ENCODE peak calls at places on chromosomes 3 and 15, in seven cellular contexts. X, Z, B, Y, P, J and H are unnamed samples. For H3K4me1, the result is how much of the 10 kb centered on the place peaks cover.

GRCh38 chr15:69424001-69424400 is 9.9 kb downstream of the KIF23 start:
- DNase-seq in X (no peak), Z (no peak), B (no peak), Y (no peak), P (no peak), J (no peak), H (no peak)

GRCh38 chr3:135966875-135967274 is 1.3 kb downstream of the PPP2R3A start:
- DNase-seq in X (no peak), Z (no peak), B (no peak), Y (no peak), P (no peak), J (no peak), H (no peak)

GRCh38 chr15:89143503-89144162 is 55.4 kb downstream of the ABHD2 start:
- DNase-seq in X (no peak), Z (no peak), B (no peak), Y (no peak), P (no peak), J (no peak), H (no peak)

GRCh38 chr3:78140866-78141658 is 1101.2 kb downstream of the ROBO2 start:
- DNase-seq in X (no peak), Z (no peak), B (no peak), Y (no peak), P (no peak), J (no peak), H (no peak)

GRCh38 chr3:133475245-133476010 is 75.6 kb downstream of the BFSP2 start:
- DNase-seq in X (no peak), Z (peak), B (no peak), Y (no peak), P (no peak), J (no peak), H (no peak)

GRCh38 chr3:11568503-11569155 is 75.1 kb downstream of the VGLL4 start:
- DNase-seq in X (peak), Z (peak), B (no peak), Y (no peak), P (peak), J (peak), H (peak)

GRCh38 chr15:25067725-25068309 is 113.0 kb downstream of the SNRPN start:
- DNase-seq in X (peak), Z (no peak), B (no peak), Y (no peak), P (no peak), J (no peak), H (no peak)

GRCh38 chr3:110814170-110815007 is 257.2 kb upstream of the NECTIN3 start:
- DNase-seq in X (no peak), Z (no peak), B (no peak), Y (no peak), P (peak), J (no peak), H (no peak)

GRCh38 chr15:50051811-50052419 is 67.1 kb downstream of the ATP8B4 start:
- DNase-seq in X (peak), Z (peak), B (no peak), Y (peak), P (peak), J (peak), H (peak)

GRCh38 chr3:194671900-194672808 is at the start of gene LSG1:
- DNase-seq in X (peak), Z (peak), B (peak), Y (peak), P (peak), J (peak), H (peak)
- TF ChIP-seq EP300 in X (no peak), Z (peak), B (no peak), Y (peak), P (no peak), J (no peak), H (no peak)

DNA sequence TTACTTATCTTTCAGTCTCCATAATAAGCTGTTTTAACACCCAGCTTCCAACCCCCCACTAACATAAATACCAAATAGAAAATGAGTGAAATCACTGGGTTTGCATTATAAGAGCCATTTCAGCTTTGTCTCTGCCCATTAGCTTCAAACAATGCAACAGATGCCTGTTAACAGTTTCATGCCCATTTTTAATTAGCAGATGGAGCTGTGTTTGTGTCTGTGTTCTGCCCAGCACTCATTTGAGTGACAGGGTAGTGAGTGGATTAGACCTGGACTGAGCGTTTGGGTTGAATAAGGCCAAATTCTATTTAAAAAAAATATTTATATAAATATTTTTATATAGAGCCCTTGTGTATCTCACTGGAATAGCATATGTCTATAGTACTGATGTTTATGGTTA is 7.4 kb downstream of the RAB8B start:
- DNase-seq in X (no peak), Z (no peak), B (no peak), Y (no peak), P (no peak), J (no peak), H (no peak)
- H3K4me1 ChIP-seq in X (under half), Z (half or more), B (half or more), Y (under half), P (under half), J (under half), H (under half)

DNA sequence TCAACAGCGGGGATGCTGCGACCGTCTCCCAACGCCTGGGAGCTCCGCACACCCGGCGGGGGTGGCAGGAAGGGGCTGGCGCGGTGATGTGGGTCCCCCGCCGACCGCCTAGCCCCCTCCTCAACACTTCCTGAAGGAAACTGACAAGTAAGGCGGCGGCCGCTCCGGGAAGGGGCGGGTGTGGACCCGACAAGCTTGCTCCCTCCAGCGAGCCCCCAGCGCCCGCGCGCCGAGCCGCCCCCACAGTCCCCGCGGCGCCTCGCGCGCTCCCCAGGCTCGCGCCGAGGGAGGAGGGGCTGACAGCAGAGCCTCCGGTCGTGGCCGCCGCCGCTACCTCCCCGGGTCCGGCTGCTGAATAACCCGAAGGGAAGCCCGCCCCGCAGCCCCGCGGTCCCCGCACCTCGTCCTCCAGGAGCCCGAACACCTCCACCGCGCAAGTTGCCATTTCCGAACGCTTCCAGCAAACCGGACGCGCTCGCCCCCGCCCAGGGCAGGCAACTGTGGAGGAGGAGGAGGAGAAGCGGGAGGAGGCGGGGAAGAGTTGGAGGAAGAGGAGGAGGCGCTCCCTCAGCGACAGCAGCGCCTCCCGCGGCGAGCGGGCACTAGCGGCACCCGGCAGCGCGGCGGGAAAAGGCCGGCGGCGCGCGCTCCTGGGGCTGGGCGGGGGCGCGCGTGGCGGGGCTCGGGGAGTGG is at the start of gene NEDD4:
- DNase-seq in X (peak), Z (peak), B (peak), Y (peak), P (peak), J (peak), H (peak)
- TF ChIP-seq POLR2A in X (no peak), Z (peak), B (no peak), Y (peak), P (peak), J (peak), H (peak)

GRCh38 chr3:122107171-122107570 is 52.0 kb downstream of the CD86 start:
- DNase-seq in X (no peak), Z (no peak), B (no peak), Y (no peak), P (no peak), J (no peak), H (no peak)

GRCh38 chr3:122105626-122106025 is 50.5 kb downstream of the CD86 start:
- DNase-seq in X (no peak), Z (no peak), B (no peak), Y (no peak), P (no peak), J (no peak), H (no peak)

GRCh38 chr3:122102191-122102935 is 47.2 kb downstream of the CD86 start:
- DNase-seq in X (no peak), Z (no peak), B (no peak), Y (no peak), P (no peak), J (no peak), H (no peak)

GRCh38 chr3:122103821-122104514 is 48.8 kb downstream of the CD86 start:
- DNase-seq in X (no peak), Z (no peak), B (no peak), Y (no peak), P (no peak), J (no peak), H (no peak)

DNA sequence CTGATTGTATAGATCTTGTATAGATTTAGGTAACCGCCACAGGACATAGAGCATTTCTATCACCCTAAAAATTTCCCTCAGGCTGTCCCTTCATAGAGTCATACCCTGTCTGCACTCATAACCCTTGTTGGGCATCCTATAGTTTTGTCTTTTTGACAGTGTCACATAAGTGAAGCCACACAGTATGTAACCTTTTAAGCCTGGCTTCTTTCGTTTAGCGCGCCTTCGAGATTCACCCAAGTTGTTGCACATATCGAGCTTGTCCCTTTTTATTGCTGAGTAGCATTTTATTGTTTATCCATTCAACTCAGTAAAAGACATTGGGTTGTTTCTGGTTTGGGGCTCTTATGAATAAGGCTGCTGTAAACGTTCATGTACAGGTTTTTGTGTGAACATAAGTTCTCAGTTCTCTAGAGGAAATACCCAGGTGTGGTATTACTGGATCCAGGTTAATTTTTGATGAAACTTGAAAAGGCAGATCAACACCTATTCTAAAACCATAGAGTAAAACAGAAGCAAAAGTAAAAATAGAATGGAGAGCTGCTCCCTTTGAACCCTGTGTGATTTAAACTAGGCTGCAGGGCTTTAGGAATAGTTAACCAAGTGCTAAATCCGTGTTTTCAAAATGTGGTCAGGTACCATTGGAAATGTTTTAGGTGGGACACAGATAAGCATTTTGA is 49.5 kb downstream of the CD86 start:
- DNase-seq in X (no peak), Z (no peak), B (no peak), Y (no peak), P (no peak), J (no peak), H (no peak)
- TF ChIP-seq EP300 in X (no peak), Z (no peak), B (no peak), Y (no peak), P (no peak), J (no peak), H (no peak)

GRCh38 chr3:37899711-37900306 is 38.1 kb downstream of the CTDSPL start:
- DNase-seq in X (no peak), Z (no peak), B (no peak), Y (peak), P (no peak), J (no peak), H (no peak)
- H3K4me1 ChIP-seq in X (under half), Z (half or more), B (under half), Y (under half), P (under half), J (under half), H (under half)

DNA sequence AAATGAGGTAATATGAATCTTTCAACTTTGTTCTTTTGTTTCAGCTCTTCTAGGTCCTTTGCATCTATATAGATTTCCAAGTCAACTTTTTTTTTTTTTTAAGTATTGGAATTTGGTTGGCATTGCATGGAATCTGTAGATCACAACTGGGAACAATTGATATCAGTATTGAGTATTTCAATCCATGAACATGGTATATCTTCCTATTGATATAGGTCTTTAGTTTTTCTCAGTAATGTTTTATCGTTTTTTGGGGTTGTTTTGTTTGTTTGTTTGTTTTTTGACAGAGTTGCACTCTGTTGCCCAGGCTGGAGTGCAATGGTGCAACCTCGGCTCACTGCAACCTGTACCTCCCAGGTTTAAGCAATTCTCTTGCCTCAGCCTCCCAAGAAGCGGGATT is 137.2 kb downstream of the EEFSEC start:
- DNase-seq in X (no peak), Z (no peak), B (no peak), Y (no peak), P (no peak), J (no peak), H (no peak)
- TF ChIP-seq POLR2A in X (no peak), Z (no peak), B (no peak), Y (no peak), P (no peak), J (no peak), H (no peak)

DNA sequence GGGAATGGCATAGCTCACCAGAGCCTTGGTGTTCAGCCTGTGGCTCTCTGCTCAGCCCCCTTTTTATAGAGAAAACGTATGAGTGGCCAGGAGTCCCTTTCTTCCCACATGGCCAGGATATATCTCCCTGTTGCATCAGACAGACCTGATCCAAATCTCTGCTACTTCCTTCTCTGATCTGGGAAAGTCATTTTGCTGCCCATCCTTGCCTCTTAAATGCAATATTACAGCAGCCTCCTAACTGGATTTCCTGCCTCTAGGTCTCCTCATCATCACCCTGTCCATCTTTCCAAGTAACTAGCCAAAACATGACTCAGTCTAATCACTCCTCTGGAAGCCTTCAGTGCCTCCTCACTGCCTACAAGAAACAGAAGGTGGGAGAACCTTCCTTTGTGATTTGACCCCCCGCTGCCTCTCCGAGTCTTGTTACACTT is 43.0 kb downstream of the CTDSPL start:
- DNase-seq in X (no peak), Z (no peak), B (no peak), Y (no peak), P (no peak), J (no peak), H (no peak)
- TF ChIP-seq EP300 in X (no peak), Z (no peak), B (no peak), Y (no peak), P (no peak), J (no peak), H (no peak)

GRCh38 chr15:40952301-40952900 is 870 bp upstream of the CHAC1 start:
- DNase-seq in X (no peak), Z (no peak), B (no peak), Y (no peak), P (no peak), J (no peak), H (no peak)
- H3K4me1 ChIP-seq in X (under half), Z (under half), B (under half), Y (under half), P (under half), J (under half), H (under half)

DNA sequence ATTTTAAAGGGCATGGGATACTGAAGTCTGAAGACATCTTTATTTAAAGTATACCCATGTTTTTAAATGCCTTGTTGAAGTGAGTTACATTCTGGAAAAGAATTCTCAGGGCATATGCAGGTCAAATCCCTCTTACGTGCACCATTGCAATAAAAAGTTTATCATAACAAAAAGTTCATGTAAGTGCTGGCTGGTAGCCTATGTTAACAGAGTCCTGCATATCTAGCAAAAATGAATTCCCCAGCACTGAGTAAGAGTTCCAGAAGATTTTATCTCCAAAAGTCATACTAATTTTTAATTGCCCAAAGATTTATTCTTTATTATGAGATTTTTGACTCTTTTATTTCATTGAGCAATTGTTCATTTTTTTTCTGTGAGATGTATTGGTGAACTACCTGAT is 104.7 kb upstream of the ROBO1 start:
- DNase-seq in X (no peak), Z (no peak), B (no peak), Y (no peak), P (no peak), J (no peak), H (no peak)
- TF ChIP-seq POLR2A in X (no peak), Z (no peak), B (no peak), Y (no peak), P (no peak), J (no peak), H (no peak)

GRCh38 chr15:92818658-92819311 is 81.3 kb upstream of the CHD2 start:
- DNase-seq in X (no peak), Z (no peak), B (no peak), Y (peak), P (no peak), J (no peak), H (no peak)

GRCh38 chr15:92822216-92823144 is 77.6 kb upstream of the CHD2 start:
- DNase-seq in X (no peak), Z (no peak), B (no peak), Y (no peak), P (no peak), J (no peak), H (no peak)

GRCh38 chr15:92819312-92820232 is 80.6 kb upstream of the CHD2 start:
- DNase-seq in X (no peak), Z (no peak), B (no peak), Y (peak), P (no peak), J (no peak), H (no peak)

GRCh38 chr15:92821491-92822116 is 78.5 kb upstream of the CHD2 start:
- DNase-seq in X (no peak), Z (no peak), B (no peak), Y (no peak), P (no peak), J (no peak), H (no peak)

DNA sequence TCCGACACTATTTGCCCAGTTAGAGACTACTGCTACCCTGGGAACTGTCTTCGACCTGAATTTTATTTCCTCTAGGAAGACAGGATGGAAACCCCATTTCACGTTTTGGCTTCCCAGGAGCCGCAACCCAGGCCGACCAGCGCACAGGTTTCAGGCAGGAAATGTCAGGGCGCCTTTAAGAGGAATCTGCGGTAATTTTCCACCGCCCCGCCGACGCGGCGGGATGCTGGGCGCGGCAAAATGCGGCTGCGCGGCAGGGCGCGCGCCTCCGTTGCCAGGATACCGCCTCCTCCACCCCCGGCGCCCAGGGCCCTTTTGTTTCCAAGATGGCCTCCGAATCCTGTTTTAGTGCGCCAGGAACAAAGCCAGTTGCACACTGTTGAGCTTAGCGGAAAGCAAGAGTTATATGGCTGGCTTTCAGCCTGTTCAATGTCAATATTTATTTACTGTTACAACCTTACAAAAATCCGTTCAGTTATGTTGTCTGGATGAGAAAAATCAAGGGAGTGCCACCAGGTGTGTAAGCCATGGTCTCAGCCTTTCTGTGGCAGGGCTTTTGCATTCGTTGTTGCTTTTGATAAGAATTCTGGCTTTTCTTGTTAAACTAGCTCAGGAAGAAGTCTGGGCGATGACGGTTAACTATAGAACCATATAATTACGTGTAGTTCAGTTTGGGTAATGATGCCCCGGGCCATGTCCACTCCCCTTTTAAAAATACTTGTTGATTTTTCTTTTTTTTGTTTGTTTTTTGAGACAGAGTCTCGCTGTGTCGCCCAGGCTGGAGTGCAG is 79.7 kb upstream of the CHD2 start:
- DNase-seq in X (peak), Z (peak), B (peak), Y (peak), P (peak), J (peak), H (peak)
- TF ChIP-seq EP300 in X (no peak), Z (peak), B (no peak), Y (no peak), P (peak), J (no peak), H (peak)